ENCODE peak calls at places on chromosomes 12 and 14, in ten cellular contexts. X is GM06990, W is lung, Z is GM12865, M is AG10803, K is AG09309, Q is fibroblast of lung, O is cardiac muscle cell, T is GM23338, J is coronary artery. I is an unnamed sample.

GRCh38 chr12:112992541-112993398 is 14.5 kb downstream of the OAS2 start:
- DNase-seq in Z (peak), M (peak), W (peak), K (peak), Q (peak), T (peak), O (peak), J (no peak), X (peak), I (peak)

GRCh38 chr12:124094733-124095132 is 121.7 kb downstream of the ZNF664 start:
- DNase-seq in T (no peak), W (no peak), X (no peak), M (no peak), Q (no peak), Z (no peak), J (no peak), K (no peak), O (no peak), I (no peak)

GRCh38 chr14:88505621-88506020 is 49.2 kb downstream of the PTPN21 start:
- DNase-seq in M (no peak), X (no peak), K (no peak), Z (no peak), O (no peak), W (no peak), T (no peak), Q (no peak), J (no peak), I (no peak)

GRCh38 chr12:104412681-104413080 is 44.1 kb upstream of the CHST11 start:
- DNase-seq in K (no peak), Z (no peak), X (no peak), T (no peak), J (no peak), W (no peak), O (no peak), M (no peak), Q (peak), I (no peak)

GRCh38 chr12:1410794-1411193 is 183.6 kb downstream of the FBXL14 start:
- DNase-seq in T (no peak), Z (no peak), X (no peak), O (no peak), M (no peak), K (no peak), W (no peak), Q (no peak), J (no peak), I (no peak)

GRCh38 chr12:98594050-98594853 is 766 bp downstream of the SLC25A3 start:
- DNase-seq in J (peak), Q (peak), X (no peak), Z (peak), O (peak), K (no peak), W (peak), M (peak), T (peak), I (no peak)

GRCh38 chr12:56162468-56163290 is 4.5 kb downstream of the MYL6 start:
- DNase-seq in J (no peak), Z (no peak), Q (peak), X (no peak), T (peak), O (no peak), M (no peak), W (no peak), K (no peak), I (no peak)

GRCh38 chr12:52244615-52244994 is 11.6 kb downstream of the KRT7 start:
- DNase-seq in K (no peak), W (no peak), O (no peak), J (no peak), M (no peak), X (no peak), Q (no peak), Z (peak), T (no peak), I (no peak)

GRCh38 chr14:89493406-89493805 is 76.4 kb upstream of the FOXN3 start:
- DNase-seq in T (no peak), M (no peak), K (no peak), Q (no peak), Z (no peak), O (no peak), X (no peak), J (no peak), W (no peak), I (no peak)

GRCh38 chr12:27843714-27844245 is 63.7 kb upstream of the MANSC4 start:
- DNase-seq in K (no peak), Q (peak), X (no peak), M (peak), W (no peak), Z (no peak), J (no peak), T (no peak), O (peak), I (peak)

GRCh38 chr12:96399081-96399918 is 939 bp downstream of the CDK17 start:
- DNase-seq in O (peak), T (peak), K (no peak), J (peak), M (peak), X (peak), W (peak), Q (peak), Z (peak), I (peak)

GRCh38 chr12:10562306-10562933 is 51.0 kb downstream of the MAGOHB start:
- DNase-seq in T (peak), J (no peak), X (no peak), K (peak), Z (peak), O (peak), Q (peak), M (peak), W (no peak), I (peak)

GRCh38 chr14:73754911-73755360 is 40.8 kb upstream of the PNMA1 start:
- DNase-seq in M (peak), K (no peak), Q (peak), W (no peak), T (peak), J (no peak), Z (no peak), O (peak), X (no peak), I (peak)

GRCh38 chr14:34436118-34436905 is 25.7 kb downstream of the SPTSSA start:
- DNase-seq in J (no peak), Q (peak), W (no peak), X (no peak), M (peak), T (no peak), K (peak), O (peak), Z (peak), I (peak)

GRCh38 chr12:10636611-10637010 is 23.2 kb upstream of the MAGOHB start:
- DNase-seq in W (no peak), O (no peak), K (no peak), J (no peak), M (no peak), T (peak), Q (no peak), Z (no peak), X (no peak), I (no peak)

GRCh38 chr12:85673921-85674420 is 162.2 kb downstream of the RASSF9 start:
- DNase-seq in W (no peak), M (no peak), J (no peak), O (no peak), X (no peak), Q (no peak), Z (no peak), T (no peak), K (no peak), I (no peak)

GRCh38 chr14:102966681-102967505 is 44.4 kb downstream of the AMN start:
- DNase-seq in Z (no peak), J (no peak), K (no peak), M (no peak), Q (no peak), X (no peak), O (no peak), T (no peak), W (no peak), I (no peak)

GRCh38 chr14:29861996-29862395 is 65.7 kb downstream of the PRKD1 start:
- DNase-seq in W (no peak), X (no peak), T (no peak), M (no peak), K (no peak), O (no peak), Z (no peak), Q (peak), J (no peak), I (no peak)

GRCh38 chr12:66648336-66648735 is 30.5 kb downstream of the GRIP1 start:
- DNase-seq in T (no peak), Z (no peak), Q (peak), X (no peak), J (no peak), M (no peak), O (peak), K (no peak), W (no peak), I (no peak)

GRCh38 chr14:58738189-58738836 is 100.6 kb downstream of the DACT1 start:
- DNase-seq in K (peak), M (peak), O (peak), T (no peak), Z (no peak), W (no peak), Q (peak), J (no peak), X (no peak), I (peak)

GRCh38 chr12:90338365-90338764 is 616.6 kb downstream of the CCER1 start:
- DNase-seq in K (no peak), M (no peak), J (no peak), Q (no peak), T (peak), X (no peak), Z (no peak), W (no peak), O (no peak), I (no peak)

GRCh38 chr14:100657780-100658513 is 68.7 kb upstream of the DLK1 start:
- DNase-seq in Z (no peak), K (no peak), T (no peak), Q (no peak), X (no peak), J (no peak), W (no peak), M (no peak), O (no peak), I (no peak)

GRCh38 chr12:94636462-94637085 is 13.8 kb downstream of the TMCC3 start:
- DNase-seq in Q (no peak), K (no peak), X (no peak), Z (no peak), J (no peak), T (no peak), O (peak), M (no peak), W (no peak), I (no peak)

GRCh38 chr12:131135311-131135785 is 181.6 kb downstream of the ADGRD1 start:
- DNase-seq in X (no peak), M (no peak), J (no peak), K (no peak), Q (no peak), Z (no peak), T (no peak), O (no peak), W (no peak), I (no peak)

GRCh38 chr12:122116707-122117535 is 38.4 kb downstream of the MLXIP start:
- DNase-seq in O (no peak), J (no peak), Z (no peak), X (no peak), W (no peak), T (no peak), K (no peak), M (no peak), Q (no peak), I (no peak)

GRCh38 chr12:2314492-2314891 is 261.7 kb downstream of the CACNA1C start:
- DNase-seq in W (no peak), X (no peak), Z (no peak), J (no peak), M (no peak), O (no peak), K (no peak), T (no peak), Q (no peak), I (no peak)

GRCh38 chr12:55416961-55417360 is 9.1 kb upstream of the OR6C76 start:
- DNase-seq in T (no peak), W (no peak), Z (no peak), M (no peak), K (no peak), J (no peak), Q (no peak), X (no peak), O (no peak), I (no peak)

GRCh38 chr12:124750787-124751471 is 112.7 kb downstream of the SCARB1 start:
- DNase-seq in Z (no peak), Q (no peak), J (no peak), O (no peak), K (no peak), W (no peak), X (no peak), T (peak), M (no peak), I (no peak)

GRCh38 chr14:60965402-60965801 is 15.5 kb downstream of the TRMT5 start:
- DNase-seq in O (peak), J (no peak), W (no peak), Z (no peak), T (no peak), K (peak), M (peak), Q (peak), X (no peak), I (peak)

GRCh38 chr12:120181991-120182631 is 12.4 kb downstream of the GCN1 start:
- DNase-seq in K (peak), W (peak), O (peak), J (no peak), Z (no peak), T (no peak), M (peak), Q (peak), X (no peak), I (peak)

GRCh38 chr12:6326316-6326959 is 15.4 kb downstream of the TNFRSF1A start:
- DNase-seq in Q (no peak), Z (peak), T (peak), O (peak), X (no peak), W (no peak), M (peak), K (no peak), J (no peak), I (peak)

GRCh38 chr12:102543494-102543893 is 63.1 kb upstream of the IGF1 start:
- DNase-seq in T (peak), Z (peak), Q (no peak), J (no peak), M (peak), W (no peak), K (no peak), O (no peak), X (no peak), I (no peak)

GRCh38 chr12:74482115-74482514 is 55.5 kb upstream of the ATXN7L3B start:
- DNase-seq in M (no peak), K (no peak), O (no peak), T (no peak), Q (no peak), X (no peak), Z (no peak), W (no peak), J (no peak), I (no peak)

GRCh38 chr14:97930191-97930590 is 1133.0 kb downstream of the VRK1 start:
- DNase-seq in X (no peak), K (no peak), W (no peak), Q (no peak), Z (no peak), T (no peak), O (no peak), M (no peak), J (no peak), I (no peak)

GRCh38 chr14:53055003-53055402 is 98.1 kb downstream of the DDHD1 start:
- DNase-seq in O (peak), M (peak), W (no peak), J (no peak), K (no peak), X (peak), Q (peak), T (peak), Z (peak), I (peak)

GRCh38 chr12:96698965-96699364 is 208.1 kb upstream of the NEDD1 start:
- DNase-seq in M (peak), Q (no peak), Z (no peak), X (no peak), T (peak), O (no peak), J (no peak), W (no peak), K (no peak), I (no peak)

GRCh38 chr14:23621204-23621931 is 14.8 kb upstream of the DHRS2 start:
- DNase-seq in O (no peak), T (no peak), Z (no peak), J (peak), Q (no peak), W (no peak), M (no peak), K (no peak), X (no peak), I (no peak)
- TF ChIP-seq CTCF in O (no peak), T (no peak), Z (no peak), J (no peak), Q (no peak), W (no peak), M (no peak), K (no peak), X (no peak), I (no peak)

GRCh38 chr12:81146228-81147225 is 68.6 kb downstream of the ACSS3 start:
- DNase-seq in Q (no peak), K (no peak), Z (no peak), M (no peak), W (no peak), T (no peak), O (no peak), X (no peak), J (no peak), I (no peak)
- H3K4me3 ChIP-seq in Q (no peak), K (no peak), Z (no peak), M (no peak), W (no peak), T (no peak), O (no peak), X (no peak), J (no peak), I (no peak)

GRCh38 chr12:132754555-132754954 is 7.1 kb downstream of the ANKLE2 start:
- DNase-seq in Z (no peak), Q (no peak), M (no peak), T (peak), J (no peak), W (no peak), O (no peak), K (no peak), X (no peak), I (no peak)
- TF ChIP-seq CTCF in Z (no peak), Q (no peak), M (no peak), T (no peak), J (no peak), W (no peak), O (no peak), K (no peak), X (no peak), I (no peak)

DNA sequence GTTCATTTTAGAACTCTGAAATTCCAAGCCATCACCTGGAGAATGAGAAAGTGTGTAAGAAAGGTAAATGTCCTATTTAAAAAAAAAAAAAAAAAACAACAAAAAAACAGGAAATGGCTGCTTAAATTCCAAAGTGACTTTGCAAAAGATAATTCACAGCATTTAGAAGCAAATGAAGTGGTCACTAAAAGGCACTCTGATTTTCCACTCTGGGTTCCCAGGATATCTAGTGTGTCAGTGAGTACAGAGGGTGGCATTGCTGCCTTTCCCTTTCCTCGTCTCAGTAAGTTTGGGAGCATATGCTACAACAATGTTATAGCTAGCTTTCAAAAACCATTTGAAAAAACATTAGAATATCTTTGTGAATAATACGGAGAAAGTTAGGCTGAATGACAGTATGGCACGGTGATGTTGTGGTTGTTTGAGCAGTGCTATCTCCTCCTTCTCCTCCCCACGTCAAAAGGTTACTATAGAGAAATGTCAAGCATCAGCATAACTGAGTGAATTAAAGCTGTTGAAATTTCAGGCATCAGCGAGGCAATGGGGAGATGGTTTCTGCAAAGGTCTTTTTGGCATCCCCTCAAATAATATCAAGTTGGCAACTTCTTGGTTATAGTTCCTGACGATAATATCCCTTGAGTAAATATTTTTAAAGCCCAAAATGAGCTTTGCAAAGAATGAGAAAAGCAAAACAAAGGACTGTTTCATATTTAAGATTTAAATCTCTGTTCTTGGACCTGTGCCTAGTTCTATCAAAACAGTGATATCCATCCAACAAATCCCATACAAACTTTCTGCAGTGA is 164.5 kb upstream of the E2F7 start:
- DNase-seq in T (peak), K (no peak), O (peak), Q (peak), W (no peak), Z (no peak), M (no peak), J (no peak), X (no peak), I (no peak)
- H3K4me3 ChIP-seq in T (no peak), K (no peak), O (no peak), Q (peak), W (no peak), Z (no peak), M (no peak), J (no peak), X (no peak), I (no peak)

I was measured in fibroblast of mammary gland.